ENCODE peak calls at places on chromosomes 7 and 10, in eight cellular contexts. T is WTC11, U is pancreas, K is dorsolateral prefrontal cortex, N is choroid plexus epithelial cell, G is GM10248, B is ascending aorta, L is NB4. M is an unnamed sample.

GRCh38 chr7:24573008-24573553 is at the start of gene PALS2:
- DNase-seq in G (peak), L (peak), B (peak), K (peak), U (peak), T (peak), N (peak), M (peak)

GRCh38 chr7:112143151-112143550 is 63.0 kb downstream of the DOCK4 start:
- DNase-seq in T (no peak), G (no peak), L (no peak), U (no peak), N (no peak), B (no peak), K (no peak), M (no peak)

GRCh38 chr7:106731637-106732036 is 70.7 kb upstream of the CCDC71L start:
- DNase-seq in T (no peak), K (no peak), B (no peak), N (peak), U (no peak), L (peak), G (no peak), M (no peak)

GRCh38 chr10:111126073-111126472 is 49.2 kb downstream of the ADRA2A start:
- DNase-seq in N (no peak), U (no peak), L (peak), B (no peak), G (no peak), K (no peak), T (no peak), M (no peak)

GRCh38 chr10:25175527-25176420 is 973 bp downstream of the GPR158 start:
- DNase-seq in T (peak), K (peak), L (no peak), G (no peak), N (peak), B (no peak), U (peak), M (peak)

GRCh38 chr7:144534196-144534595 is 130.7 kb upstream of the NOBOX start:
- DNase-seq in G (no peak), T (no peak), N (peak), U (no peak), L (peak), K (no peak), B (no peak), M (no peak)

GRCh38 chr7:2811476-2812118 is 32.5 kb downstream of the GNA12 start:
- DNase-seq in U (no peak), B (no peak), G (no peak), L (peak), T (no peak), N (peak), K (no peak), M (no peak)

GRCh38 chr7:45720989-45721388 is 146.8 kb downstream of the ADCY1 start:
- DNase-seq in B (no peak), G (no peak), K (no peak), U (no peak), N (no peak), T (no peak), L (peak), M (no peak)

GRCh38 chr7:154856737-154857136 is 146.2 kb downstream of the PAXIP1 start:
- DNase-seq in K (no peak), G (no peak), N (no peak), L (no peak), T (no peak), U (no peak), B (no peak), M (no peak)

GRCh38 chr7:6652446-6653011 is 15.4 kb downstream of the ZNF316 start:
- DNase-seq in B (no peak), N (no peak), L (no peak), U (no peak), K (peak), G (no peak), T (peak), M (no peak)

GRCh38 chr7:93958216-93958615 is 36.7 kb downstream of the GNG11 start:
- DNase-seq in N (peak), K (no peak), B (no peak), U (no peak), T (no peak), G (no peak), L (no peak), M (no peak)

GRCh38 chr10:110076559-110077318 is 69.0 kb downstream of the ADD3 start:
- DNase-seq in L (peak), U (no peak), T (no peak), N (peak), B (peak), G (no peak), K (no peak), M (no peak)

GRCh38 chr7:51317582-51317910 is 937 bp upstream of the COBL start:
- DNase-seq in N (no peak), G (no peak), T (peak), U (no peak), L (no peak), K (no peak), B (no peak), M (no peak)

GRCh38 chr10:22243321-22243720 is 25.5 kb upstream of the EBLN1 start:
- DNase-seq in B (no peak), N (no peak), T (no peak), G (no peak), K (no peak), U (no peak), L (no peak), M (no peak)

GRCh38 chr10:77125231-77125630 is 512.4 kb downstream of the KCNMA1 start:
- DNase-seq in U (no peak), T (no peak), G (no peak), B (no peak), N (no peak), K (no peak), L (no peak), M (no peak)

GRCh38 chr10:124703778-124704427 is 40.3 kb downstream of the FAM53B start:
- DNase-seq in G (no peak), N (peak), L (no peak), U (peak), T (no peak), K (peak), B (no peak), M (no peak)

GRCh38 chr7:64870656-64871055 is 32.4 kb upstream of the ZNF273 start:
- DNase-seq in N (no peak), L (no peak), G (no peak), K (no peak), B (no peak), T (no peak), U (no peak), M (no peak)

GRCh38 chr7:43647772-43648643 is 65.1 kb downstream of the STK17A start:
- DNase-seq in K (peak), N (peak), U (peak), L (peak), T (no peak), B (peak), G (peak), M (no peak)

GRCh38 chr10:101512741-101513140 is 75.3 kb downstream of the POLL start:
- DNase-seq in T (no peak), N (peak), B (no peak), L (no peak), K (no peak), G (no peak), U (no peak), M (no peak)

GRCh38 chr7:133771778-133772421 is 355.2 kb upstream of the LRGUK start:
- DNase-seq in K (no peak), G (no peak), B (no peak), T (no peak), U (no peak), L (no peak), N (no peak), M (no peak)

GRCh38 chr10:118045842-118046490 is 775 bp downstream of the RAB11FIP2 start:
- DNase-seq in U (no peak), B (peak), K (peak), T (peak), G (peak), N (no peak), L (peak), M (no peak)

GRCh38 chr10:67780759-67781538 is 57.0 kb downstream of the DNAJC12 start:
- DNase-seq in U (no peak), N (no peak), G (no peak), K (no peak), L (no peak), B (no peak), T (no peak), M (no peak)

GRCh38 chr10:95655571-95656290 is 780 bp downstream of the ALDH18A1 start:
- DNase-seq in K (peak), B (no peak), T (no peak), U (no peak), G (peak), L (peak), N (peak), M (no peak)

GRCh38 chr7:120725376-120726039 is 132.4 kb downstream of the TSPAN12 start:
- DNase-seq in G (peak), L (peak), U (no peak), T (no peak), N (peak), B (no peak), K (no peak), M (no peak)
- TF ChIP-seq CTCF in G (peak), L (peak), U (no peak), T (peak), N (peak), B (peak), K (peak), M (peak)

DNA sequence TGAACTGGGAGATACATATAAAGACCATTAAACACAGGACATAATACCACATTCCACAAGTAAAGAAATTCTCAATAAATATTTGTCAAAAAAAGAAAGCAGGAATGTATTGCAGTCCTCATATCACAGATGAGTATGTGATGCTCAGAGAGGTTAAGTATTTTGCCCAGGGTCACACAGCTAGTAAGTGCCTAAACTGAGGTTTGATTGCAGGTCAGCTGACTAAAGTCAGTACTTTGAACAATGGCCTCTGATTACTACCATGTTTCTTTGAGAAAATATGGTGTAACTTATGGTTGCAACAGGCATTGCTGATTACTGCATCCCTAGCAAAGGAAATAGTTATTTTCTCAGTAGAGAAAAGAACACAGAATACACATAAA is 267.1 kb downstream of the ELMO1 start:
- DNase-seq in N (no peak), U (no peak), B (no peak), G (no peak), K (no peak), L (no peak), T (no peak), M (no peak)
- TF ChIP-seq CTCF in N (no peak), U (no peak), B (no peak), G (no peak), K (no peak), L (no peak), T (no peak), M (no peak)

GRCh38 chr10:91907033-91907594 is 2.2 kb downstream of the FGFBP3 start:
- DNase-seq in T (no peak), B (no peak), K (no peak), U (no peak), L (peak), N (no peak), G (no peak), M (no peak)

GRCh38 chr10:91907914-91908357 is 1.4 kb downstream of the FGFBP3 start:
- DNase-seq in K (no peak), B (no peak), U (no peak), N (no peak), T (peak), L (no peak), G (no peak), M (no peak)

GRCh38 chr10:91909178-91909677 is at the start of gene FGFBP3:
- DNase-seq in K (no peak), T (peak), L (peak), G (peak), U (no peak), N (peak), B (no peak), M (peak)

GRCh38 chr10:91910467-91910866 is 1.2 kb upstream of the FGFBP3 start:
- DNase-seq in T (no peak), K (no peak), B (no peak), U (no peak), N (no peak), L (no peak), G (no peak), M (no peak)

DNA sequence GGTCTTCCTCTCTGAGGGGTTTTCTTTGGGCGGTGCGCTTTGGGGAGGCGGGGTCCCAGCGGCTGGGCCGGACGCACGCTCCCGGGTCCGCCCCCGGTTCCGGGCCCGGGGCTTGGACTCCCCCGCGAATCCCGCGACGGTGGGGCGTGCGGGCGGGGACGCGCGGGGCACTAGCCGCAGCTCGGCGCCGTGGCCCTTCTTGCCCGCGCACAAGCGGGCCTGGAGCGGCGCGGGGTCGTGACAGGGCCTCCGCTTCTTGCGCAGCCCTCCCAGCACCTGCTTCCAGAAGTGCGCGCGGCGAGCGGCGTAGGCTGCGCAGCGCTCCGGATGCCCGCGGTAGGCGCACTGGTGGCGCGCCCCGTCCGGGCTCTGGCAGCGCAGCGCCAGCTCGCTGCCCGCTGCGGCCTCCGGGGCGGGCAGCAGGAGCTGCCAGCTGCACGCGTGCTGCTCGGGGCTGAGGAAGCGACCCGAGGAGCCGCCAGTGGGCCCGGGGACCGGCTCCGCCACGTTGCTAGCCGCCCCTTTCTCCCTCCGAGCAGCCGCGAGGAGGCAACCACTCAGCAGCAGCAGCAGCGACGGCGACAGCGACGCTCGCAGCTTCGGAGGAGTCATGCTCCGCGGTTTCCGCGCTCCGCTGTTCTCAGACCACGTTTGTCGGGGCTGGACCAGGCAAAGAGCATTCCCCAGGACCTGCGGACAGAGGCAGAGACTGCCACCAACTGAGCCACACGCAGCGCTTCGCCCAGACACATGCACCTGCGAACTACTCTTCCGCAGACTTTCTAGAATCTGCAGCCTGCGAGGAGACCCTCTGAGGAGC is 718 bp downstream of the FGFBP3 start:
- DNase-seq in L (peak), B (peak), G (peak), T (peak), U (peak), N (peak), K (peak), M (peak)
- TF ChIP-seq CTCF in L (peak), B (peak), G (peak), T (no peak), U (no peak), N (peak), K (peak), M (no peak)

GRCh38 chr10:98673156-98673765 is 226.5 kb upstream of the HPS1 start:
- DNase-seq in U (no peak), N (no peak), T (no peak), G (no peak), B (no peak), K (no peak), L (no peak), M (no peak)

GRCh38 chr10:98675902-98676301 is 229.2 kb upstream of the HPS1 start:
- DNase-seq in N (no peak), B (no peak), L (no peak), U (no peak), G (no peak), T (no peak), K (no peak), M (no peak)

GRCh38 chr10:98676895-98677294 is 230.2 kb upstream of the HPS1 start:
- DNase-seq in N (no peak), T (no peak), B (no peak), L (no peak), U (no peak), G (no peak), K (no peak), M (no peak)
- TF ChIP-seq CTCF in N (no peak), T (no peak), B (no peak), L (no peak), U (no peak), G (no peak), K (no peak), M (peak)

M was measured in nephron progenitor cell.